ENCODE peak calls at places on chromosomes 6 and 20, in four cellular contexts. One of them, this sample, is unnamed.

GRCh38 chr20:56343861-56344381 is 14.9 kb upstream of the FAM210B start:
- DNase-seq in neuronal stem cell: peak
- DNase-seq in mesenchymal stem cell: peak
- DNase-seq in H1: peak
- DNase-seq in this sample: peak

GRCh38 chr20:63709149-63709527 is 1.3 kb downstream of the ZGPAT start:
- DNase-seq in neuronal stem cell: no peak
- DNase-seq in mesenchymal stem cell: no peak
- DNase-seq in H1: no peak
- DNase-seq in this sample: no peak

GRCh38 chr6:152246554-152247337 is 390.4 kb downstream of the SYNE1 start:
- DNase-seq in neuronal stem cell: no peak
- DNase-seq in mesenchymal stem cell: peak
- DNase-seq in H1: no peak
- DNase-seq in this sample: no peak

GRCh38 chr6:56450882-56451739 is 191.6 kb downstream of the DST start:
- DNase-seq in neuronal stem cell: no peak
- DNase-seq in mesenchymal stem cell: peak
- DNase-seq in H1: no peak
- DNase-seq in this sample: peak

GRCh38 chr6:36053878-36054277 is 26.3 kb downstream of the MAPK14 start:
- DNase-seq in neuronal stem cell: no peak
- DNase-seq in mesenchymal stem cell: peak
- DNase-seq in H1: no peak
- DNase-seq in this sample: no peak

GRCh38 chr6:154257074-154257473 is 99.5 kb downstream of the IPCEF1 start:
- DNase-seq in neuronal stem cell: no peak
- DNase-seq in mesenchymal stem cell: no peak
- DNase-seq in H1: no peak
- DNase-seq in this sample: no peak

GRCh38 chr20:5642155-5642981 is 107.8 kb upstream of the SHLD1 start:
- DNase-seq in neuronal stem cell: no peak
- DNase-seq in mesenchymal stem cell: peak
- DNase-seq in H1: no peak
- DNase-seq in this sample: no peak

GRCh38 chr20:53829086-53829703 is 235.6 kb upstream of the ZNF217 start:
- DNase-seq in neuronal stem cell: no peak
- DNase-seq in mesenchymal stem cell: peak
- DNase-seq in H1: no peak
- DNase-seq in this sample: peak

GRCh38 chr20:53643031-53643832 is 49.6 kb upstream of the ZNF217 start:
- DNase-seq in neuronal stem cell: no peak
- DNase-seq in mesenchymal stem cell: peak
- DNase-seq in H1: no peak
- DNase-seq in this sample: peak

GRCh38 chr6:122733259-122733658 is 46.3 kb upstream of the FABP7 start:
- DNase-seq in neuronal stem cell: no peak
- DNase-seq in mesenchymal stem cell: no peak
- DNase-seq in H1: no peak
- DNase-seq in this sample: no peak

GRCh38 chr6:33934726-33935270 is 131.0 kb upstream of the MLN start:
- DNase-seq in neuronal stem cell: no peak
- DNase-seq in mesenchymal stem cell: no peak
- DNase-seq in H1: no peak
- DNase-seq in this sample: no peak

GRCh38 chr6:134176283-134176975 is 124.0 kb upstream of the SLC2A12 start:
- DNase-seq in neuronal stem cell: no peak
- DNase-seq in mesenchymal stem cell: peak
- DNase-seq in H1: peak
- DNase-seq in this sample: no peak

GRCh38 chr6:107513214-107513613 is 23.3 kb downstream of the SOBP start:
- DNase-seq in neuronal stem cell: no peak
- DNase-seq in mesenchymal stem cell: no peak
- DNase-seq in H1: no peak
- DNase-seq in this sample: no peak

GRCh38 chr6:52839124-52840055 is 1.2 kb downstream of the GSTA5 start:
- DNase-seq in neuronal stem cell: peak
- DNase-seq in mesenchymal stem cell: peak
- DNase-seq in H1: peak
- DNase-seq in this sample: peak

GRCh38 chr6:99790679-99791078 is 184.0 kb downstream of the PRDM13 start:
- DNase-seq in neuronal stem cell: no peak
- DNase-seq in mesenchymal stem cell: no peak
- DNase-seq in H1: no peak
- DNase-seq in this sample: peak

GRCh38 chr20:4766631-4767030 is 44.9 kb downstream of the PRND start:
- DNase-seq in neuronal stem cell: no peak
- DNase-seq in mesenchymal stem cell: no peak
- DNase-seq in H1: no peak
- DNase-seq in this sample: peak

GRCh38 chr6:70955441-70956190 is 1.2 kb downstream of the B3GAT2 start:
- DNase-seq in neuronal stem cell: peak
- DNase-seq in mesenchymal stem cell: peak
- DNase-seq in H1: peak
- DNase-seq in this sample: peak

GRCh38 chr6:82818727-82819126 is 246.9 kb downstream of the UBE3D start:
- DNase-seq in neuronal stem cell: no peak
- DNase-seq in mesenchymal stem cell: no peak
- DNase-seq in H1: no peak
- DNase-seq in this sample: no peak

GRCh38 chr20:57618091-57618765 is 2.0 kb downstream of the ZBP1 start:
- DNase-seq in neuronal stem cell: no peak
- DNase-seq in mesenchymal stem cell: no peak
- DNase-seq in H1: peak
- DNase-seq in this sample: peak

GRCh38 chr20:5127204-5127858 is 523 bp downstream of the CDS2 start:
- DNase-seq in neuronal stem cell: peak
- DNase-seq in mesenchymal stem cell: peak
- DNase-seq in H1: peak
- DNase-seq in this sample: peak

GRCh38 chr6:11427827-11428245 is 109.7 kb upstream of the TMEM170B start:
- DNase-seq in neuronal stem cell: no peak
- DNase-seq in mesenchymal stem cell: peak
- DNase-seq in H1: no peak
- DNase-seq in this sample: peak

GRCh38 chr6:148193063-148193680 is 149.5 kb upstream of the SASH1 start:
- DNase-seq in neuronal stem cell: no peak
- DNase-seq in mesenchymal stem cell: no peak
- DNase-seq in H1: no peak
- DNase-seq in this sample: peak

GRCh38 chr20:17806739-17807441 is 107.1 kb downstream of the BANF2 start:
- DNase-seq in neuronal stem cell: no peak
- DNase-seq in mesenchymal stem cell: no peak
- DNase-seq in H1: peak
- DNase-seq in this sample: peak

GRCh38 chr6:39724787-39725631 is at the start of gene KIF6:
- DNase-seq in neuronal stem cell: peak
- DNase-seq in mesenchymal stem cell: peak
- DNase-seq in H1: peak
- DNase-seq in this sample: peak

GRCh38 chr6:33192105-33192646 is at the start of gene COL11A2:
- DNase-seq in neuronal stem cell: no peak
- DNase-seq in mesenchymal stem cell: no peak
- DNase-seq in H1: peak
- DNase-seq in this sample: no peak

GRCh38 chr6:29965873-29966601 is 23.7 kb downstream of the HLA-A start:
- DNase-seq in neuronal stem cell: no peak
- DNase-seq in mesenchymal stem cell: peak
- DNase-seq in H1: no peak
- DNase-seq in this sample: peak

GRCh38 chr6:166441641-166442078 is 58.9 kb upstream of the MPC1 start:
- DNase-seq in neuronal stem cell: no peak
- DNase-seq in mesenchymal stem cell: no peak
- DNase-seq in H1: no peak
- DNase-seq in this sample: no peak

DNA sequence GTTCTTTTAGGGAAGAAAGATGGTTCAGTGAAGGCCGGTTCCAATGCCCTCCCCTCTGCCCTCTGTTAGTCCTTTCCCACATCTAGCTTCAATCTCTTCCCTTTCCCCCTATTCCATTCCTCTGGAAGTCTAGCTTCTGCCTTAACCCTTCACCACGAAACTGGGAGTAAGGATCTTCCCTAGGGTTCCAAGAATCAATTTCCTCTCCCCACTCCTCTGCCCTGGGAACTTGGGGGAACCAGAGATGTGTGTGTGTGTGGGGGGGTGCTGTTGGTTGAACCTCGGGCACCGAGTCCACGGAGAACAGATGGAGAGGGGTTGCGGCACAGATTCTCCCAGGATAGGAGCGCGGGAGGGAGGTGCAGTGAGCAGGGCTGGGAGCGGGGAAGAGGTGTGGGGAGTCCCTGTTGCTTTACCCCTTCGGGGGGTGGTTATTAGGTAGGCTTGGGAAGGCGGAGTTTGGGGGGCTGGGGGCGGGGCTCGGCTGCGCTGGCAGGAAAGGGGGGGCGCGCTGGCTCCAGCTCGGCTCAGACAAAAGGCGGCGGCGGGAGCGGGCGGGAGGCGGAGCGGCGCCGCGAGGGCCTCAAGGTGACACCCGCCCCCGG is at the start of gene TMEM151B:
- DNase-seq in neuronal stem cell: no peak
- DNase-seq in mesenchymal stem cell: no peak
- DNase-seq in H1: peak
- DNase-seq in this sample: no peak
- H3K4me3 ChIP-seq in neuronal stem cell: peak
- H3K4me3 ChIP-seq in mesenchymal stem cell: no peak
- H3K4me3 ChIP-seq in H1: peak
- H3K4me3 ChIP-seq in this sample: peak

GRCh38 chr6:113998811-113999210 is 27.9 kb upstream of the HDAC2 start:
- DNase-seq in neuronal stem cell: no peak
- DNase-seq in mesenchymal stem cell: no peak
- DNase-seq in H1: no peak
- DNase-seq in this sample: no peak

GRCh38 chr6:113999284-113999683 is 28.3 kb upstream of the HDAC2 start:
- DNase-seq in neuronal stem cell: no peak
- DNase-seq in mesenchymal stem cell: no peak
- DNase-seq in H1: no peak
- DNase-seq in this sample: no peak

GRCh38 chr6:113995632-113996031 is 24.7 kb upstream of the HDAC2 start:
- DNase-seq in neuronal stem cell: no peak
- DNase-seq in mesenchymal stem cell: peak
- DNase-seq in H1: peak
- DNase-seq in this sample: peak

GRCh38 chr6:113997106-113997505 is 26.2 kb upstream of the HDAC2 start:
- DNase-seq in neuronal stem cell: no peak
- DNase-seq in mesenchymal stem cell: peak
- DNase-seq in H1: no peak
- DNase-seq in this sample: no peak

GRCh38 chr6:113994934-113995342 is 24.0 kb upstream of the HDAC2 start:
- DNase-seq in neuronal stem cell: peak
- DNase-seq in mesenchymal stem cell: peak
- DNase-seq in H1: peak
- DNase-seq in this sample: peak
- H2BK5ac ChIP-seq in neuronal stem cell: no peak
- H2BK5ac ChIP-seq in mesenchymal stem cell: no peak
- H2BK5ac ChIP-seq in H1: no peak
- H2BK5ac ChIP-seq in this sample: no peak

GRCh38 chr20:58670659-58671058 is 19.6 kb downstream of the STX16 start:
- DNase-seq in neuronal stem cell: no peak
- DNase-seq in mesenchymal stem cell: no peak
- DNase-seq in H1: peak
- DNase-seq in this sample: no peak
- H2BK12ac ChIP-seq in neuronal stem cell: no peak
- H2BK12ac ChIP-seq in mesenchymal stem cell: no peak
- H2BK12ac ChIP-seq in H1: peak
- H2BK12ac ChIP-seq in this sample: no peak

DNA sequence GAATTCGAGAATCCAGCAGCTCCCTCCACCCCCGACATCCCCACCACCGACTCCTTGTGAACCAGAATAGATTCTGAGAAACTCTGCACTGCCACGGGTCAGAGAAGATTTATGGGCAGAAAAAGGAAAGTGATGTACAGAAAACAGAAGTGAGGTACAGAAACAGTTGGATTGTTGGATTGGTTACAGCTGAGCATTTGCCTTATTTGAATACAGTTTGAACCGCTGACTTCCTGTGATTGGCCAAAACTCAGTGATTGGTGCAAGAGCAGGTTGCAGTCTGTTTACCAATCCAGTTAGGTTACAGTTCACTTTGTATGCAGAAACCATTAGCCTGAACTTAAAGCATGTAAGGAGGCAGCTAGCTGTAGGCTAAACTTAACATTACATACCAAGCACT is 131.2 kb upstream of the HDDC2 start:
- DNase-seq in neuronal stem cell: no peak
- DNase-seq in mesenchymal stem cell: no peak
- DNase-seq in H1: no peak
- DNase-seq in this sample: no peak
- H3K4me3 ChIP-seq in neuronal stem cell: no peak
- H3K4me3 ChIP-seq in mesenchymal stem cell: no peak
- H3K4me3 ChIP-seq in H1: no peak
- H3K4me3 ChIP-seq in this sample: no peak

DNA sequence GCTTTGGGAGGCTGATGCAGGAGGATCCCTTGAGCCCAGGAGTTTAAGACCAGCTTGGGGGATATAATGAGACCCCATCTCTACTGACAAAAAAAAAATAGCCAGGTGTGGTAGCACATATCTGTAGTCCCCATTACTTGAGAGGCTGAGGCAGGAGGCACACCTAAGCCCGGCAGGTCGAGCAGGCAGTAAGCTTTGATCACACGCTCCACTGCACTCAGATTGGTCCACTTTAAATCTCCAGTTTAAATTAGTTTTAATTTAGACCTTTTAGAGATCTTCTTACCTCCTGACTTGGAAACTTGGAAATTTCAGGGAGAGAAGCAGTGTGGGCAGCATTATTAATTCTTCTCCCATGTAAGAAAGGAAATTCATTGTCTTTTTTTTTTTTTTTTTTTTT is 16.8 kb upstream of the PLCB4 start:
- DNase-seq in neuronal stem cell: no peak
- DNase-seq in mesenchymal stem cell: no peak
- DNase-seq in H1: no peak
- DNase-seq in this sample: no peak
- H2BK5ac ChIP-seq in neuronal stem cell: no peak
- H2BK5ac ChIP-seq in mesenchymal stem cell: peak
- H2BK5ac ChIP-seq in H1: no peak
- H2BK5ac ChIP-seq in this sample: no peak

DNA sequence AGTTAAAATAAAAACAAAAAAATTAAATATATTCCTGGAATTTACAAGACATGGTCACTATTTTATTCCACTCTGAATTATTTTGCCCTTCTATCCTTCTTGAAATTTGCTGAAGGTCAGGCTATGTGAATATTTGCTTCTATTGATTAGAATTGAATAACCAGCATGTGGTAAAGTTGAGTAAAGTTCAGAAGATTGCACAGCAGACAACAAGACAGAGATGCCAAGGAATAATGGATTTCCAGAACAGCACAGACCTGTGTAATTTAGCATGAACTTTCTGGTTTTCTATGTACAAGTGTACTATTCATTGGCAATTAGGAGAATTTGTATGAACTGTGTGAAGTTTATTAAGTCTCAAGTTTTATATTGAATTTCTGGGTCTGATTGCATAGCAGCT is 352.4 kb downstream of the TBC1D32 start:
- DNase-seq in neuronal stem cell: no peak
- DNase-seq in mesenchymal stem cell: no peak
- DNase-seq in H1: no peak
- DNase-seq in this sample: no peak
- H2BK12ac ChIP-seq in neuronal stem cell: no peak
- H2BK12ac ChIP-seq in mesenchymal stem cell: no peak
- H2BK12ac ChIP-seq in H1: no peak
- H2BK12ac ChIP-seq in this sample: no peak

GRCh38 chr6:37276916-37277509 is 19.1 kb upstream of the TMEM217 start:
- DNase-seq in neuronal stem cell: no peak
- DNase-seq in mesenchymal stem cell: no peak
- DNase-seq in H1: no peak
- DNase-seq in this sample: no peak
- H3K4me3 ChIP-seq in neuronal stem cell: no peak
- H3K4me3 ChIP-seq in mesenchymal stem cell: no peak
- H3K4me3 ChIP-seq in H1: no peak
- H3K4me3 ChIP-seq in this sample: no peak

This sample was measured in trophoblast cell.